ENCODE peak calls at places on chromosomes 7 and 10, in ten cellular contexts. P is endothelial cell of umbilical vein, R is IMR-90, V is spleen, M is heart left ventricle, U is GM12892, F is body of pancreas, W is adrenal gland, T is NB4, I is suprapubic skin. Z is an unnamed sample.

GRCh38 chr10:32207544-32207943 is 139.4 kb downstream of the EPC1 start:
- DNase-seq in F (peak), W (peak), I (no peak), P (peak), R (peak), M (peak), V (no peak), U (peak), T (peak), Z (peak)

GRCh38 chr7:100118388-100119074 is 627 bp downstream of the TAF6 start:
- DNase-seq in R (no peak), V (no peak), M (no peak), P (no peak), I (no peak), F (no peak), W (no peak), T (no peak), U (no peak), Z (no peak)

GRCh38 chr7:82755705-82756551 is 312.4 kb upstream of the CACNA2D1 start:
- DNase-seq in T (no peak), I (no peak), F (no peak), M (no peak), W (no peak), P (no peak), U (no peak), V (no peak), R (peak), Z (no peak)

GRCh38 chr10:63416376-63416775 is 49.4 kb downstream of the JMJD1C start:
- DNase-seq in V (no peak), M (no peak), R (peak), T (no peak), W (no peak), I (no peak), P (peak), F (no peak), U (no peak), Z (no peak)

GRCh38 chr10:91105269-91105668 is 115.2 kb upstream of the PCGF5 start:
- DNase-seq in F (no peak), U (no peak), V (no peak), R (no peak), W (no peak), T (no peak), M (no peak), P (no peak), I (no peak), Z (no peak)

GRCh38 chr10:77163670-77164348 is 473.8 kb downstream of the KCNMA1 start:
- DNase-seq in W (peak), I (no peak), U (no peak), P (peak), F (peak), T (peak), R (peak), M (no peak), V (no peak), Z (peak)

GRCh38 chr10:22620140-22620857 is 94.1 kb downstream of the PIP4K2A start:
- DNase-seq in R (peak), V (no peak), P (peak), M (peak), T (no peak), U (no peak), F (peak), W (peak), I (peak), Z (peak)

GRCh38 chr10:46555713-46556514 is 544 bp downstream of the GPRIN2 start:
- DNase-seq in V (peak), F (peak), T (peak), M (peak), W (peak), U (no peak), P (no peak), I (peak), R (no peak), Z (no peak)

GRCh38 chr10:96765406-96766240 is 45.3 kb upstream of the PIK3AP1 start:
- DNase-seq in V (peak), M (peak), R (peak), U (no peak), P (peak), F (peak), I (peak), T (peak), W (peak), Z (peak)

GRCh38 chr10:69835233-69835632 is 33.5 kb downstream of the COL13A1 start:
- DNase-seq in U (no peak), W (no peak), R (no peak), M (no peak), V (no peak), T (no peak), P (no peak), I (no peak), F (no peak), Z (no peak)

GRCh38 chr10:71308985-71309384 is 10.1 kb upstream of the SLC29A3 start:
- DNase-seq in F (no peak), V (no peak), U (no peak), I (no peak), T (no peak), W (no peak), M (no peak), P (no peak), R (no peak), Z (no peak)

GRCh38 chr7:78055579-78055978 is 257.0 kb downstream of the PHTF2 start:
- DNase-seq in M (no peak), R (no peak), T (no peak), F (no peak), V (no peak), U (no peak), P (no peak), I (no peak), W (no peak), Z (no peak)

GRCh38 chr7:105896407-105896842 is 20.0 kb upstream of the ATXN7L1 start:
- DNase-seq in V (no peak), M (no peak), T (no peak), I (no peak), U (no peak), R (no peak), F (peak), P (no peak), W (no peak), Z (no peak)

GRCh38 chr7:30019387-30019786 is 7.1 kb downstream of the FKBP14 start:
- DNase-seq in I (no peak), U (no peak), R (no peak), F (no peak), V (no peak), W (no peak), M (no peak), P (no peak), T (no peak), Z (no peak)

GRCh38 chr7:130409067-130409721 is 28.9 kb downstream of the CPA1 start:
- DNase-seq in U (no peak), V (no peak), W (no peak), F (no peak), R (peak), I (no peak), T (no peak), P (peak), M (no peak), Z (no peak)

DNA sequence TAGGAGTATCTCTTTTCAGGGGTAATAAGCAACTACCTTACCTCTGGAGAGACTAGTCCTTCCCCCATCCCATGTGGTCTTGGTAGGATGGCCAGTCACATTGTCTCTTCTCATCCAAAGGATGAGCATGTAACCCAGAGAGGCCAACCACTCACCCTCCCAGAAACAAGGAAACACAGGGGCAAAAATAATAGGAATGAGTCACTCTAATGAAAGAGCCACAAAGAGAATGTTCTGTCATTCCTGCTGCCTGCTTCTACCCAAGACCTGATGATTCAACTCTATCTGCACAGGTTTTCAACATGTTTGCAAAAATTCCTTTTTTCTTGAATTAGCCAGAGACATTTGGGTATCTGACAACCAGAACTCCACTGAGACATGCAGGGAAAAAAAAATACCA is 99.3 kb upstream of the NFE2L3 start:
- DNase-seq in U (no peak), V (no peak), F (no peak), W (no peak), R (no peak), I (no peak), M (no peak), T (peak), P (no peak), Z (no peak)
- TF ChIP-seq POLR2A in U (no peak), V (no peak), F (no peak), W (no peak), R (no peak), I (no peak), M (no peak), T (no peak), P (no peak), Z (no peak)

GRCh38 chr10:110225756-110226554 is 18.6 kb downstream of the MXI1 start:
- DNase-seq in T (peak), I (peak), R (peak), U (peak), W (peak), V (peak), M (peak), F (peak), P (peak), Z (peak)
- TF ChIP-seq POLR2A in T (peak), I (no peak), R (no peak), U (no peak), W (peak), V (peak), M (no peak), F (peak), P (no peak), Z (no peak)

GRCh38 chr7:156640257-156640948 is at the start of gene RNF32:
- DNase-seq in V (peak), U (peak), M (peak), I (peak), T (peak), R (peak), W (peak), P (peak), F (peak), Z (no peak)
- TF ChIP-seq POLR2A in V (no peak), U (peak), M (no peak), I (no peak), T (peak), R (peak), W (peak), P (peak), F (peak), Z (no peak)

GRCh38 chr10:119474606-119475005 is 67.9 kb downstream of the RGS10 start:
- DNase-seq in U (no peak), I (no peak), F (no peak), R (no peak), T (no peak), W (no peak), M (no peak), P (no peak), V (peak), Z (no peak)

GRCh38 chr10:119479048-119479394 is 63.5 kb downstream of the RGS10 start:
- DNase-seq in T (no peak), R (no peak), F (no peak), W (no peak), U (no peak), M (no peak), P (no peak), I (no peak), V (peak), Z (no peak)

GRCh38 chr10:119478111-119479047 is 64.1 kb downstream of the RGS10 start:
- DNase-seq in U (no peak), M (no peak), V (peak), R (no peak), W (no peak), T (no peak), I (no peak), F (no peak), P (no peak), Z (no peak)

GRCh38 chr10:119479532-119479931 is 63.0 kb downstream of the RGS10 start:
- DNase-seq in U (no peak), R (no peak), F (no peak), T (no peak), I (no peak), P (no peak), V (peak), M (no peak), W (no peak), Z (no peak)

DNA sequence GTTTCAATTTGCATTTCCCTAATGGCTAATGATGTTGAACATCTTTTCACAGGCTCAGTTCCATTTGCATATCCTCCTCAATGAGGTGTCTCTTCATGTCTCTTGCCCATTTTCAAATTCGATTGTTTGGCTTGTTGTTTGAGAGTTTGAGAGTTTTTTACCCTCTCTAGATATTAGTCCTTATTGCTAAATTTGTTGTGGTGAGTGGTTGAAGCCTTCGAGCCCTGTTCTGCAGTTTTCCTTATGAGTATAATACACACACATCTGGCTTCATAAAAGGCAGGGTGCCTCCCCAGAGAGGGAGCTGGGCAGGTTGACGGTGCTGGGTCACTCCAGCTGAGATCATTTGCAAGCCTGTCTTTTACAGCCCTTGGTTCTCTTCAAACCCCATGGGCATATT is 65.1 kb downstream of the RGS10 start:
- DNase-seq in W (no peak), M (no peak), U (no peak), P (no peak), I (no peak), F (no peak), V (peak), T (no peak), R (no peak), Z (no peak)
- TF ChIP-seq POLR2A in W (no peak), M (no peak), U (peak), P (no peak), I (no peak), F (no peak), V (no peak), T (no peak), R (no peak), Z (no peak)

DNA sequence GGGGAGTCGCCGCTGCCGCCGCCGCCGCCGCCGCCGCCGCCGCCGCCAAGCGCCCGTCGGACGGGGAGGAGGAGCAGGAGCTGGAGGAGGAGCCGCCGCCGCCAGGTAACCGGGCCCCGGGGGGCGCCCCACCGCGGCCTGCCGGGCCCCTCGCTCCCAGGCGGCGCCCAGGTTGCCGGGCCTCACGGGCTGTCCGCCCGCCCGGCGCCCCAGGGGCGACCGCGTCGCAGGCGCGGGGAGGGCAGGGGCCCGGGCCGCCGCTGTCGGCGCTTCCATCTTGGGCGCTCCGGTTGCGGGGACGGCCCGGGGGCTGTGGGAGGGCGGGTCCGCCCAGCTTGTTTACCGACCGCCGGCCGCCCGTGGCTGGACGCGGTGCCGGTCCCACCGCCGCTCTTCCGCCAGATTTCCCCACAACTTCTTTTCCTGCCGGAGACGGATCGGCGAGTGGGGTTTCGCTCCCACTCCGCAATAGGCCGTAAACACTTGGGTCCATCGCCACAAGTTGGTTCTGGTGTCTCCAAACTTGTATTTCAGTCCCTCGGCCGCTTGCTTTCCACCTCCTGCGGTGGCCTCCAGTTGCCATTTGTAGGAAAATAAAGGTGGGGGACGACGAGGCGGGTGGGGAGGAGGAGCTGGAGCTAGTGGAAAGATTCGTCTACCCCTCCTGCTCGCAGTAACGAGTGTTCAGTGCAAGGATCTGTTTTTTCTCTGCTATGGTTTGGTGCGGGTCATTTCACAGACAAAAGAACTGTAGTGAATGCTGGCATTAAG is 24.6 kb upstream of the ZRANB1 start:
- DNase-seq in V (peak), F (peak), M (peak), T (peak), R (peak), W (peak), I (no peak), U (peak), P (peak), Z (no peak)
- TF ChIP-seq POLR2A in V (no peak), F (peak), M (no peak), T (no peak), R (no peak), W (no peak), I (no peak), U (no peak), P (no peak), Z (no peak)

GRCh38 chr10:86969421-86970041 is 1.2 kb downstream of the ADIRF start:
- DNase-seq in P (peak), I (peak), F (no peak), U (no peak), M (peak), V (no peak), R (peak), W (peak), T (no peak), Z (no peak)

GRCh38 chr10:86970152-86970886 is 2.0 kb downstream of the ADIRF start:
- DNase-seq in U (no peak), W (peak), R (peak), M (peak), P (no peak), T (peak), F (peak), V (peak), I (peak), Z (peak)

GRCh38 chr10:86971146-86971991 is 3.1 kb downstream of the ADIRF start:
- DNase-seq in M (peak), U (peak), F (peak), P (peak), W (peak), T (peak), I (peak), V (peak), R (peak), Z (peak)

GRCh38 chr10:86968994-86969355 is 693 bp downstream of the ADIRF start:
- DNase-seq in M (no peak), F (no peak), V (no peak), P (no peak), R (no peak), T (no peak), W (peak), I (no peak), U (no peak), Z (no peak)

GRCh38 chr10:86970887-86971145 is 2.5 kb downstream of the ADIRF start:
- DNase-seq in F (no peak), I (no peak), R (no peak), P (no peak), U (no peak), M (no peak), V (no peak), T (no peak), W (no peak), Z (no peak)
- TF ChIP-seq POLR2A in F (no peak), I (no peak), R (no peak), P (peak), U (no peak), M (peak), V (no peak), T (no peak), W (no peak), Z (no peak)

DNA sequence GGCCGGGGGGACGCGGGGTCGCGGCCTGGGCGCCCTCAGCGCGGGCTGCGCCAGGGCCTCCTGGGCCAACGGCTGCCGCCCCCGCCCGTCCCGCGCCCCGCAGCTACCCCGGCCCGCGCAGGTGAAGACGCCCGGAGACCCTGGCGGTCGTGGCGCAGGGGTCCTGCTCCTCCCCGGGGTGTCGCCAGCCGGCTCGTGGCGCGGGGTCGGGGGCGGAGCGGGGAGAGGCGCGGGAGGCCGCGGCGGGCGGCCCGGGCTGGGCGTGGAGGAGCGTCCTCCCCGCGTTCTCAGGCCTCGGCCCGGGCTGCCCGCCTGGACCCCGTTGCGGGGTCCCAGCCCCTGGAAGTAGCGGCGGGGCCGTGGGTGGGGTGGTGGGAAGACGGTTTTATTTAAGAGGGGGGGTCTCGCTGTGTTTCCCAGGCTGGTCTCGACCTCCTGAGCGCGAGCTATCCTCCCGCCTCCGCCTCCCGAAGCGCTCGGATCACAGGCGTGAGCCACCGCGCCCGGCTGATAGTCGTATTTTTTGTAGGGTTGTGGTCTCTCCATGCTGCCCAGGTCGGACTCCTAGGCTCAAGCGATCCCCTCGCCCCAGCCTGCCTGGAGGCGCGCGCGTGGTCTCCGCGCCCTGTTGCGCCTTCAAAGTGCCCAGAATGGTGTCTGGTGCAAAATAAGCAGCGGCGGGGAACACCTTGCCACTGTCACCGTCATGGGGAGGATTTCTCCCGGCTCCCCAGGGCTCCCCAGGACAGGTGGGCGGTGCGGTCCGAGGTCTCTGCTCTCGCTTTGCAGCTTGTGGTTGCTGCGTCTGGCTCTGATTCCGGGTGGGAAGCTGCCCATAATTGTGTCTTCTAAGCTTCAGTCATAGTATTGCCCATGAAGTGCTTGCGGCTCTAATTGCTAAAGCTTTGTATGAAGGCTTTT is 15.3 kb upstream of the SUN1 start:
- DNase-seq in F (no peak), U (peak), W (no peak), R (no peak), I (no peak), T (peak), P (peak), V (peak), M (no peak), Z (no peak)
- TF ChIP-seq POLR2A in F (no peak), U (no peak), W (no peak), R (no peak), I (no peak), T (no peak), P (no peak), V (no peak), M (no peak), Z (no peak)